ENCODE peak calls at places on chromosomes 2 and 18, in eight cellular contexts. P is HT1080; S is stimulated activated CD4-positive, alpha-beta T cell treated with anti-CD3 and anti-CD28 coated beads, Interleukin-1b, Interleukin-23, amount 100 ng/mL, for 48 hours; K is NCI-H1930; D is ELR; L is stimulated activated naive CD8-positive, alpha-beta T cell treated with anti-CD3 and anti-CD28 coated beads, Interleukin-15, Interleukin-2, amounts not matched to agents 100 U/mL and 50 U/mL, for 24 hours; J is SK-N-MC; I is stimulated activated CD8-positive, alpha-beta memory T cell treated with anti-CD3 and anti-CD28 coated beads, Interleukin-4, amount 100 ng/mL, for 4 hours. X is an unnamed sample.

GRCh38 chr18:62264984-62265383 is 60.1 kb upstream of the TNFRSF11A start:
- DNase-seq in I (no peak), L (no peak), S (no peak), K (no peak), J (no peak), P (no peak), D (no peak), X (no peak)

GRCh38 chr2:68251187-68251854 is 1.0 kb downstream of the PPP3R1 start:
- DNase-seq in J (no peak), L (peak), K (peak), P (peak), S (peak), D (peak), I (peak), X (peak)

GRCh38 chr2:174561283-174562275 is 36.0 kb downstream of the WIPF1 start:
- DNase-seq in J (no peak), I (no peak), D (no peak), K (no peak), L (no peak), S (no peak), P (no peak), X (no peak)

GRCh38 chr2:186868344-186868743 is 19.4 kb upstream of the ZSWIM2 start:
- DNase-seq in D (no peak), I (no peak), S (no peak), L (no peak), K (no peak), P (no peak), J (no peak), X (no peak)

GRCh38 chr2:239272626-239273025 is 128.2 kb downstream of the HDAC4 start:
- DNase-seq in J (no peak), I (no peak), K (no peak), S (no peak), D (no peak), P (no peak), L (no peak), X (no peak)

GRCh38 chr2:119423811-119424210 is 7.8 kb upstream of the TMEM37 start:
- DNase-seq in J (no peak), D (no peak), I (no peak), P (no peak), L (no peak), K (no peak), S (no peak), X (no peak)

GRCh38 chr2:121297217-121297830 is 12.3 kb upstream of the TFCP2L1 start:
- DNase-seq in I (no peak), P (peak), K (no peak), J (no peak), S (no peak), D (peak), L (no peak), X (peak)

GRCh38 chr2:241351640-241352031 is 4.4 kb upstream of the FARP2 start:
- DNase-seq in K (no peak), S (no peak), J (no peak), L (no peak), P (no peak), D (no peak), I (no peak), X (no peak)

GRCh38 chr2:218585541-218585940 is 16.9 kb downstream of the CNOT9 start:
- DNase-seq in S (no peak), P (no peak), J (no peak), L (no peak), K (no peak), I (no peak), D (no peak), X (no peak)

GRCh38 chr18:12886498-12887126 is 2.6 kb upstream of the PTPN2 start:
- DNase-seq in J (no peak), S (no peak), K (no peak), I (no peak), L (no peak), D (peak), P (peak), X (peak)

GRCh38 chr2:43495727-43496126 is 100.1 kb downstream of the THADA start:
- DNase-seq in P (peak), L (no peak), I (no peak), K (no peak), S (no peak), D (peak), J (no peak), X (peak)

GRCh38 chr2:208607694-208608093 is 201.1 kb downstream of the PTH2R start:
- DNase-seq in J (no peak), I (no peak), K (peak), S (no peak), D (no peak), P (no peak), L (no peak), X (no peak)

GRCh38 chr2:29987141-29987540 is 65.8 kb upstream of the ALK start:
- DNase-seq in J (no peak), I (no peak), S (no peak), K (no peak), P (no peak), L (no peak), D (no peak), X (no peak)

GRCh38 chr2:12210016-12210933 is 463.8 kb downstream of the LPIN1 start:
- DNase-seq in I (no peak), P (no peak), L (no peak), K (no peak), D (no peak), J (no peak), S (no peak), X (no peak)

GRCh38 chr18:62521588-62521987 is 1.2 kb upstream of the ZCCHC2 start:
- DNase-seq in D (no peak), S (no peak), J (no peak), L (no peak), P (no peak), I (no peak), K (no peak), X (no peak)

GRCh38 chr2:19350678-19351401 is 7.6 kb downstream of the OSR1 start:
- DNase-seq in P (no peak), I (no peak), D (no peak), L (no peak), J (no peak), S (no peak), K (no peak), X (no peak)

GRCh38 chr2:191302459-191303155 is 57.4 kb downstream of the MYO1B start:
- DNase-seq in I (no peak), S (no peak), P (peak), L (no peak), K (no peak), J (no peak), D (peak), X (peak)

GRCh38 chr2:128682266-128682665 is 363.6 kb upstream of the HS6ST1 start:
- DNase-seq in P (no peak), J (no peak), D (no peak), S (no peak), I (no peak), K (no peak), L (no peak), X (no peak)

GRCh38 chr2:220665108-220665471 is 907.0 kb downstream of the EPHA4 start:
- DNase-seq in J (no peak), P (no peak), I (no peak), L (no peak), K (peak), S (no peak), D (no peak), X (no peak)

GRCh38 chr18:63299837-63300787 is 19.5 kb downstream of the BCL2 start:
- DNase-seq in S (peak), K (no peak), D (no peak), L (peak), I (no peak), J (no peak), P (no peak), X (no peak)

GRCh38 chr2:96105152-96105915 is 11.0 kb downstream of the ADRA2B start:
- DNase-seq in K (no peak), S (no peak), L (no peak), J (no peak), P (no peak), D (no peak), I (no peak), X (no peak)

GRCh38 chr18:27695509-27695908 is 481.4 kb downstream of the CDH2 start:
- DNase-seq in K (no peak), J (no peak), L (no peak), P (peak), S (no peak), D (peak), I (no peak), X (peak)

GRCh38 chr2:124967325-124967724 is 942.2 kb downstream of the CNTNAP5 start:
- DNase-seq in L (no peak), D (no peak), J (no peak), I (no peak), K (no peak), S (no peak), P (no peak), X (no peak)

GRCh38 chr18:22539045-22539444 is 121.3 kb upstream of the CTAGE1 start:
- DNase-seq in S (no peak), I (no peak), D (no peak), J (no peak), L (no peak), P (no peak), K (no peak), X (no peak)

GRCh38 chr2:196729418-196729817 is 70.1 kb downstream of the GTF3C3 start:
- DNase-seq in S (no peak), K (no peak), I (no peak), D (no peak), P (no peak), J (no peak), L (no peak), X (no peak)

GRCh38 chr18:77250926-77251729 is 1.5 kb downstream of the GALR1 start:
- DNase-seq in P (no peak), J (no peak), S (no peak), L (no peak), D (no peak), I (no peak), K (no peak), X (no peak)

GRCh38 chr2:235803028-235803427 is 309.2 kb downstream of the AGAP1 start:
- DNase-seq in I (no peak), L (no peak), D (no peak), S (no peak), K (no peak), P (no peak), J (no peak), X (no peak)

GRCh38 chr2:222305510-222306392 is 7.0 kb upstream of the PAX3 start:
- DNase-seq in S (no peak), P (no peak), L (no peak), J (no peak), K (peak), D (peak), I (no peak), X (no peak)

GRCh38 chr2:127560201-127560928 is 24.9 kb downstream of the MYO7B start:
- DNase-seq in K (no peak), P (peak), L (no peak), I (no peak), S (no peak), J (no peak), D (no peak), X (no peak)

GRCh38 chr2:72963423-72964145 is 46.3 kb downstream of the EMX1 start:
- DNase-seq in K (no peak), L (no peak), P (peak), S (no peak), J (no peak), D (no peak), I (no peak), X (no peak)

GRCh38 chr2:175709248-175709647 is 292.8 kb downstream of the LNPK start:
- DNase-seq in D (no peak), P (no peak), S (no peak), L (no peak), I (no peak), J (no peak), K (no peak), X (no peak)

X was measured in MCF 10A.